ENCODE peak calls at places on chromosomes 1 and 21, in seven cellular contexts. Y, D, G, Z, B, N and U are unnamed samples.

GRCh38 chr1:33065301-33065700 is 15.7 kb upstream of the AZIN2 start:
- DNase-seq in B (no peak), Z (no peak), Y (no peak), N (no peak), G (no peak), D (no peak), U (no peak)

GRCh38 chr1:18652791-18653190 is 22.1 kb downstream of the PAX7 start:
- DNase-seq in G (no peak), B (no peak), Y (no peak), Z (no peak), D (no peak), N (no peak), U (no peak)

GRCh38 chr1:111620412-111620971 is 903 bp downstream of the RAP1A start:
- DNase-seq in D (no peak), Y (no peak), N (no peak), B (no peak), Z (peak), G (no peak), U (peak)

GRCh38 chr1:6870571-6870970 is 85.3 kb downstream of the CAMTA1 start:
- DNase-seq in N (no peak), G (no peak), B (no peak), Y (no peak), D (no peak), Z (no peak), U (no peak)

GRCh38 chr21:45331521-45332257 is 44.0 kb upstream of the POFUT2 start:
- DNase-seq in Y (no peak), Z (no peak), G (no peak), N (no peak), D (no peak), B (no peak), U (no peak)

GRCh38 chr1:198553017-198553416 is 12.5 kb upstream of the ATP6V1G3 start:
- DNase-seq in G (no peak), D (no peak), B (no peak), Y (no peak), N (no peak), Z (no peak), U (no peak)

GRCh38 chr1:201759194-201759814 is 69.7 kb upstream of the IPO9 start:
- DNase-seq in G (no peak), D (no peak), Y (no peak), Z (no peak), B (no peak), N (no peak), U (no peak)

GRCh38 chr1:80363689-80364475 is 1357.4 kb upstream of the ADGRL4 start:
- DNase-seq in Y (no peak), G (no peak), D (no peak), N (no peak), B (no peak), Z (peak), U (no peak)

GRCh38 chr1:173871091-173871490 is 2.9 kb downstream of the ZBTB37 start:
- DNase-seq in D (no peak), B (no peak), Y (no peak), N (no peak), Z (no peak), G (no peak), U (no peak)

GRCh38 chr1:68828013-68828412 is 331.1 kb upstream of the DEPDC1 start:
- DNase-seq in G (no peak), D (no peak), Y (no peak), B (no peak), N (no peak), Z (no peak), U (no peak)

GRCh38 chr1:16118706-16119105 is 37.2 kb downstream of the EPHA2 start:
- DNase-seq in B (no peak), N (no peak), G (no peak), Z (no peak), D (no peak), Y (no peak), U (no peak)

GRCh38 chr21:45448810-45449657 is 44.1 kb downstream of the COL18A1 start:
- DNase-seq in N (no peak), Z (no peak), D (no peak), Y (no peak), G (no peak), B (peak), U (no peak)

GRCh38 chr1:35592991-35593769 is 20.1 kb downstream of the TFAP2E start:
- DNase-seq in D (no peak), N (no peak), B (no peak), Z (no peak), Y (no peak), G (no peak), U (no peak)

GRCh38 chr1:2208309-2209239 is 14.0 kb upstream of the FAAP20 start:
- DNase-seq in Z (no peak), D (no peak), N (no peak), B (no peak), G (peak), Y (no peak), U (no peak)

GRCh38 chr1:206734499-206735142 is 36.0 kb upstream of the IL19 start:
- DNase-seq in Z (peak), D (peak), G (peak), B (peak), N (peak), Y (peak), U (peak)

GRCh38 chr1:48338257-48338656 is 115.7 kb downstream of the SLC5A9 start:
- DNase-seq in Y (no peak), D (no peak), N (no peak), B (no peak), Z (no peak), G (no peak), U (no peak)

GRCh38 chr1:199265319-199265718 is 626.5 kb downstream of the PTPRC start:
- DNase-seq in N (no peak), G (no peak), D (no peak), Y (no peak), B (no peak), Z (no peak), U (no peak)

GRCh38 chr1:161952603-161953172 is 71.0 kb downstream of the OLFML2B start:
- DNase-seq in Z (no peak), B (no peak), D (no peak), N (no peak), G (no peak), Y (no peak), U (no peak)

GRCh38 chr1:38026592-38027200 is 14.2 kb downstream of the UTP11 start:
- DNase-seq in G (peak), N (no peak), Z (peak), D (no peak), B (peak), Y (no peak), U (peak)

GRCh38 chr1:223240122-223240521 is 97.1 kb upstream of the TLR5 start:
- DNase-seq in Z (no peak), G (no peak), D (no peak), Y (no peak), B (no peak), N (no peak), U (no peak)

GRCh38 chr1:225378880-225379279 is 49.0 kb downstream of the LBR start:
- DNase-seq in G (peak), N (no peak), B (no peak), Y (no peak), D (no peak), Z (peak), U (no peak)

GRCh38 chr1:24803220-24803619 is 58.0 kb downstream of the CLIC4 start:
- DNase-seq in Y (no peak), B (no peak), N (no peak), Z (no peak), D (no peak), G (no peak), U (no peak)

GRCh38 chr1:17759114-17759513 is 4.0 kb downstream of the ACTL8 start:
- DNase-seq in G (no peak), Z (peak), D (no peak), N (peak), Y (no peak), B (no peak), U (peak)

GRCh38 chr1:52520149-52520548 is 32.7 kb downstream of the TUT4 start:
- DNase-seq in Z (peak), G (no peak), N (no peak), Y (no peak), D (no peak), B (no peak), U (no peak)

GRCh38 chr1:201608635-201609395 is 69.9 kb downstream of the NAV1 start:
- DNase-seq in G (no peak), B (peak), Z (no peak), Y (no peak), N (no peak), D (no peak), U (no peak)

GRCh38 chr1:217393901-217394300 is 237.0 kb downstream of the GPATCH2 start:
- DNase-seq in B (peak), Y (no peak), D (no peak), N (no peak), Z (peak), G (peak), U (no peak)

GRCh38 chr21:39633770-39634181 is 21.0 kb downstream of the B3GALT5 start:
- DNase-seq in Z (no peak), B (no peak), D (no peak), Y (no peak), N (peak), G (no peak), U (no peak)